ENCODE peak calls at places on chromosome 9, in ten cellular contexts. One of them, this sample, is unnamed.

GRCh38 chr9:85536076-85536475 is 205.7 kb downstream of the AGTPBP1 start:
- DNase-seq in AG04450: no peak
- DNase-seq in A549: no peak
- DNase-seq in neural progenitor cell: no peak
- DNase-seq in uterus: no peak
- DNase-seq in WTC11: no peak
- DNase-seq in epithelial cell of esophagus: peak
- DNase-seq in H9: no peak
- DNase-seq in choroid plexus epithelial cell: peak
- DNase-seq in IMR-90: peak
- DNase-seq in this sample: no peak

GRCh38 chr9:5838884-5839571 is 6.1 kb upstream of the ERMP1 start:
- DNase-seq in H9: peak
- DNase-seq in IMR-90: peak
- DNase-seq in WTC11: no peak
- DNase-seq in uterus: no peak
- DNase-seq in A549: peak
- DNase-seq in neural progenitor cell: no peak
- DNase-seq in AG04450: no peak
- DNase-seq in choroid plexus epithelial cell: peak
- DNase-seq in epithelial cell of esophagus: peak
- DNase-seq in this sample: no peak

GRCh38 chr9:88741335-88741734 is 206.4 kb downstream of the NXNL2 start:
- DNase-seq in A549: no peak
- DNase-seq in choroid plexus epithelial cell: peak
- DNase-seq in neural progenitor cell: peak
- DNase-seq in AG04450: no peak
- DNase-seq in H9: no peak
- DNase-seq in IMR-90: no peak
- DNase-seq in epithelial cell of esophagus: no peak
- DNase-seq in uterus: no peak
- DNase-seq in WTC11: peak
- DNase-seq in this sample: no peak

GRCh38 chr9:101849102-101849707 is 110.8 kb upstream of the GRIN3A start:
- DNase-seq in H9: no peak
- DNase-seq in IMR-90: no peak
- DNase-seq in neural progenitor cell: no peak
- DNase-seq in A549: no peak
- DNase-seq in uterus: no peak
- DNase-seq in AG04450: no peak
- DNase-seq in WTC11: no peak
- DNase-seq in epithelial cell of esophagus: no peak
- DNase-seq in choroid plexus epithelial cell: no peak
- DNase-seq in this sample: no peak

GRCh38 chr9:105333076-105333475 is 88.6 kb downstream of the SLC44A1 start:
- DNase-seq in epithelial cell of esophagus: no peak
- DNase-seq in neural progenitor cell: no peak
- DNase-seq in A549: no peak
- DNase-seq in uterus: no peak
- DNase-seq in IMR-90: peak
- DNase-seq in H9: no peak
- DNase-seq in AG04450: no peak
- DNase-seq in WTC11: no peak
- DNase-seq in choroid plexus epithelial cell: peak
- DNase-seq in this sample: no peak

GRCh38 chr9:33167949-33168535 is 906 bp upstream of the B4GALT1 start:
- DNase-seq in A549: no peak
- DNase-seq in H9: no peak
- DNase-seq in epithelial cell of esophagus: no peak
- DNase-seq in IMR-90: no peak
- DNase-seq in AG04450: no peak
- DNase-seq in neural progenitor cell: no peak
- DNase-seq in WTC11: no peak
- DNase-seq in choroid plexus epithelial cell: peak
- DNase-seq in uterus: peak
- DNase-seq in this sample: no peak

GRCh38 chr9:121958530-121958929 is 134.6 kb downstream of the TTLL11 start:
- DNase-seq in A549: no peak
- DNase-seq in epithelial cell of esophagus: peak
- DNase-seq in uterus: no peak
- DNase-seq in choroid plexus epithelial cell: no peak
- DNase-seq in H9: no peak
- DNase-seq in WTC11: no peak
- DNase-seq in neural progenitor cell: no peak
- DNase-seq in AG04450: no peak
- DNase-seq in IMR-90: peak
- DNase-seq in this sample: no peak

GRCh38 chr9:86445636-86446035 is 91.4 kb upstream of the TUT7 start:
- DNase-seq in AG04450: peak
- DNase-seq in WTC11: no peak
- DNase-seq in epithelial cell of esophagus: peak
- DNase-seq in A549: no peak
- DNase-seq in neural progenitor cell: no peak
- DNase-seq in IMR-90: peak
- DNase-seq in choroid plexus epithelial cell: no peak
- DNase-seq in H9: no peak
- DNase-seq in uterus: no peak
- DNase-seq in this sample: no peak

GRCh38 chr9:124766815-124767554 is 4.1 kb downstream of the NR6A1 start:
- DNase-seq in neural progenitor cell: no peak
- DNase-seq in WTC11: no peak
- DNase-seq in choroid plexus epithelial cell: no peak
- DNase-seq in uterus: no peak
- DNase-seq in H9: no peak
- DNase-seq in A549: peak
- DNase-seq in AG04450: no peak
- DNase-seq in IMR-90: no peak
- DNase-seq in epithelial cell of esophagus: no peak
- DNase-seq in this sample: no peak

GRCh38 chr9:77830618-77831285 is 182.6 kb upstream of the GNA14 start:
- DNase-seq in neural progenitor cell: no peak
- DNase-seq in WTC11: no peak
- DNase-seq in uterus: no peak
- DNase-seq in AG04450: no peak
- DNase-seq in A549: no peak
- DNase-seq in IMR-90: no peak
- DNase-seq in epithelial cell of esophagus: no peak
- DNase-seq in H9: no peak
- DNase-seq in choroid plexus epithelial cell: no peak
- DNase-seq in this sample: no peak

GRCh38 chr9:133589454-133590227 is 19.5 kb downstream of the FAM163B start:
- DNase-seq in neural progenitor cell: peak
- DNase-seq in choroid plexus epithelial cell: no peak
- DNase-seq in uterus: no peak
- DNase-seq in H9: peak
- DNase-seq in IMR-90: no peak
- DNase-seq in WTC11: peak
- DNase-seq in A549: no peak
- DNase-seq in AG04450: no peak
- DNase-seq in epithelial cell of esophagus: no peak
- DNase-seq in this sample: peak

GRCh38 chr9:21075484-21075883 is 2.3 kb downstream of the IFNB1 start:
- DNase-seq in IMR-90: no peak
- DNase-seq in AG04450: no peak
- DNase-seq in WTC11: no peak
- DNase-seq in uterus: no peak
- DNase-seq in choroid plexus epithelial cell: no peak
- DNase-seq in neural progenitor cell: peak
- DNase-seq in H9: no peak
- DNase-seq in A549: no peak
- DNase-seq in epithelial cell of esophagus: no peak
- DNase-seq in this sample: no peak

GRCh38 chr9:21081451-21081850 is 3.7 kb upstream of the IFNB1 start:
- DNase-seq in WTC11: no peak
- DNase-seq in choroid plexus epithelial cell: no peak
- DNase-seq in uterus: no peak
- DNase-seq in neural progenitor cell: no peak
- DNase-seq in IMR-90: no peak
- DNase-seq in A549: no peak
- DNase-seq in epithelial cell of esophagus: no peak
- DNase-seq in AG04450: no peak
- DNase-seq in H9: no peak
- DNase-seq in this sample: no peak

GRCh38 chr9:21077842-21078241 is at the start of gene IFNB1:
- DNase-seq in neural progenitor cell: no peak
- DNase-seq in WTC11: no peak
- DNase-seq in A549: no peak
- DNase-seq in epithelial cell of esophagus: no peak
- DNase-seq in H9: no peak
- DNase-seq in uterus: no peak
- DNase-seq in IMR-90: no peak
- DNase-seq in AG04450: no peak
- DNase-seq in choroid plexus epithelial cell: no peak
- DNase-seq in this sample: no peak

GRCh38 chr9:21080793-21081192 is 3.1 kb upstream of the IFNB1 start:
- DNase-seq in AG04450: no peak
- DNase-seq in A549: no peak
- DNase-seq in IMR-90: no peak
- DNase-seq in H9: no peak
- DNase-seq in uterus: no peak
- DNase-seq in choroid plexus epithelial cell: no peak
- DNase-seq in neural progenitor cell: no peak
- DNase-seq in epithelial cell of esophagus: no peak
- DNase-seq in WTC11: no peak
- DNase-seq in this sample: no peak

DNA sequence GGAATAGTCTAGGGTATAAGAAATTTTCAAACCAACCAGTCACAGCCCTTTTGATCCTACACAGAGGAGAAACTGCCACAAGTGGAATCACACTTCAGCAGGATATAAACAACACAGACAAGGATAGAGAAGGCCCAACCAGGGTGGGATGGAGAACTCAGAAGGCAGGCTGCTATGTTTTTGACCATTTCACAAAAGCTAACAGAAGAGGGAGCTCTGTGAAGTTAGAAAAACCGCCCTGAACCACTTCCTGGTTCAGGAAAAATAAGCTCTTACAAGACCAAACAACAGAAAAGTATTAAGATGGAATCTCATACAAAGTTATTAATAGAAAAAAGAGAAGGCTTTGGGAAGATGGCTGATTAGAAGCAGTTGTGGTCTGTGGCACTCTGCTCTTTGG is 960 bp upstream of the IFNB1 start:
- DNase-seq in AG04450: no peak
- DNase-seq in neural progenitor cell: no peak
- DNase-seq in epithelial cell of esophagus: peak
- DNase-seq in A549: no peak
- DNase-seq in WTC11: no peak
- DNase-seq in H9: no peak
- DNase-seq in uterus: no peak
- DNase-seq in IMR-90: no peak
- DNase-seq in choroid plexus epithelial cell: peak
- DNase-seq in this sample: no peak
- TF ChIP-seq CTCF in AG04450: no peak
- TF ChIP-seq CTCF in neural progenitor cell: no peak
- TF ChIP-seq CTCF in epithelial cell of esophagus: peak
- TF ChIP-seq CTCF in A549: no peak
- TF ChIP-seq CTCF in WTC11: no peak
- TF ChIP-seq CTCF in H9: peak
- TF ChIP-seq CTCF in uterus: no peak
- TF ChIP-seq CTCF in IMR-90: peak
- TF ChIP-seq CTCF in choroid plexus epithelial cell: no peak
- TF ChIP-seq CTCF in this sample: no peak

GRCh38 chr9:35406183-35406959 is 83.5 kb upstream of the RUSC2 start:
- DNase-seq in epithelial cell of esophagus: peak
- DNase-seq in uterus: peak
- DNase-seq in choroid plexus epithelial cell: peak
- DNase-seq in IMR-90: no peak
- DNase-seq in AG04450: no peak
- DNase-seq in A549: no peak
- DNase-seq in neural progenitor cell: peak
- DNase-seq in H9: peak
- DNase-seq in WTC11: peak
- DNase-seq in this sample: no peak
- TF ChIP-seq CTCF in epithelial cell of esophagus: peak
- TF ChIP-seq CTCF in uterus: no peak
- TF ChIP-seq CTCF in choroid plexus epithelial cell: no peak
- TF ChIP-seq CTCF in IMR-90: no peak
- TF ChIP-seq CTCF in AG04450: no peak
- TF ChIP-seq CTCF in A549: no peak
- TF ChIP-seq CTCF in neural progenitor cell: no peak
- TF ChIP-seq CTCF in H9: no peak
- TF ChIP-seq CTCF in WTC11: no peak
- TF ChIP-seq CTCF in this sample: no peak

GRCh38 chr9:28234133-28234898 is 661.0 kb upstream of the C9orf72 start:
- DNase-seq in IMR-90: no peak
- DNase-seq in A549: no peak
- DNase-seq in AG04450: no peak
- DNase-seq in WTC11: no peak
- DNase-seq in uterus: no peak
- DNase-seq in neural progenitor cell: no peak
- DNase-seq in choroid plexus epithelial cell: peak
- DNase-seq in epithelial cell of esophagus: no peak
- DNase-seq in H9: no peak
- DNase-seq in this sample: no peak
- TF ChIP-seq CTCF in IMR-90: no peak
- TF ChIP-seq CTCF in A549: no peak
- TF ChIP-seq CTCF in AG04450: no peak
- TF ChIP-seq CTCF in WTC11: no peak
- TF ChIP-seq CTCF in uterus: no peak
- TF ChIP-seq CTCF in neural progenitor cell: no peak
- TF ChIP-seq CTCF in choroid plexus epithelial cell: no peak
- TF ChIP-seq CTCF in epithelial cell of esophagus: no peak
- TF ChIP-seq CTCF in H9: no peak
- TF ChIP-seq CTCF in this sample: no peak

GRCh38 chr9:137581361-137582285 is 2.9 kb upstream of the DPH7 start:
- DNase-seq in AG04450: no peak
- DNase-seq in IMR-90: no peak
- DNase-seq in epithelial cell of esophagus: no peak
- DNase-seq in uterus: no peak
- DNase-seq in H9: no peak
- DNase-seq in WTC11: no peak
- DNase-seq in choroid plexus epithelial cell: no peak
- DNase-seq in neural progenitor cell: no peak
- DNase-seq in A549: no peak
- DNase-seq in this sample: no peak

GRCh38 chr9:137582286-137582860 is 3.6 kb upstream of the DPH7 start:
- DNase-seq in WTC11: peak
- DNase-seq in H9: peak
- DNase-seq in AG04450: no peak
- DNase-seq in A549: no peak
- DNase-seq in neural progenitor cell: peak
- DNase-seq in choroid plexus epithelial cell: no peak
- DNase-seq in epithelial cell of esophagus: peak
- DNase-seq in IMR-90: no peak
- DNase-seq in uterus: no peak
- DNase-seq in this sample: no peak

GRCh38 chr9:137579259-137579604 is 507 bp upstream of the DPH7 start:
- DNase-seq in H9: peak
- DNase-seq in AG04450: no peak
- DNase-seq in IMR-90: no peak
- DNase-seq in choroid plexus epithelial cell: no peak
- DNase-seq in WTC11: no peak
- DNase-seq in uterus: no peak
- DNase-seq in epithelial cell of esophagus: no peak
- DNase-seq in A549: no peak
- DNase-seq in neural progenitor cell: no peak
- DNase-seq in this sample: peak

GRCh38 chr9:137580209-137580957 is 1.7 kb upstream of the DPH7 start:
- DNase-seq in WTC11: no peak
- DNase-seq in epithelial cell of esophagus: no peak
- DNase-seq in AG04450: no peak
- DNase-seq in H9: peak
- DNase-seq in choroid plexus epithelial cell: no peak
- DNase-seq in A549: no peak
- DNase-seq in neural progenitor cell: no peak
- DNase-seq in IMR-90: no peak
- DNase-seq in uterus: no peak
- DNase-seq in this sample: no peak

GRCh38 chr9:137580958-137581331 is 2.2 kb upstream of the DPH7 start:
- DNase-seq in AG04450: no peak
- DNase-seq in choroid plexus epithelial cell: no peak
- DNase-seq in neural progenitor cell: no peak
- DNase-seq in IMR-90: no peak
- DNase-seq in WTC11: no peak
- DNase-seq in uterus: no peak
- DNase-seq in H9: no peak
- DNase-seq in epithelial cell of esophagus: no peak
- DNase-seq in A549: no peak
- DNase-seq in this sample: no peak
- TF ChIP-seq CTCF in AG04450: no peak
- TF ChIP-seq CTCF in choroid plexus epithelial cell: no peak
- TF ChIP-seq CTCF in neural progenitor cell: no peak
- TF ChIP-seq CTCF in IMR-90: no peak
- TF ChIP-seq CTCF in WTC11: no peak
- TF ChIP-seq CTCF in uterus: no peak
- TF ChIP-seq CTCF in H9: no peak
- TF ChIP-seq CTCF in epithelial cell of esophagus: no peak
- TF ChIP-seq CTCF in A549: no peak
- TF ChIP-seq CTCF in this sample: no peak

This sample was measured in GM13976.